ENCODE peak calls at places on chromosomes 12 and 14, in ten cellular contexts. One of them, this sample, is unnamed.

GRCh38 chr12:8644345-8645248 is 18.0 kb downstream of the MFAP5 start:
- DNase-seq in AG04449: no peak
- DNase-seq in A549: no peak
- DNase-seq in HL-60: peak
- DNase-seq in GM23338: no peak
- DNase-seq in thoracic aorta: no peak
- DNase-seq in endothelial cell: no peak
- DNase-seq in glutamatergic neuron: no peak
- DNase-seq in body of pancreas: no peak
- DNase-seq in CD4-positive, alpha-beta T cell: peak
- DNase-seq in this sample: no peak

GRCh38 chr12:104299842-104300481 is 3.6 kb upstream of the EID3 start:
- DNase-seq in A549: peak
- DNase-seq in endothelial cell: no peak
- DNase-seq in thoracic aorta: no peak
- DNase-seq in body of pancreas: no peak
- DNase-seq in HL-60: no peak
- DNase-seq in glutamatergic neuron: no peak
- DNase-seq in AG04449: no peak
- DNase-seq in GM23338: peak
- DNase-seq in CD4-positive, alpha-beta T cell: no peak
- DNase-seq in this sample: no peak

GRCh38 chr14:72420749-72421452 is 473.0 kb downstream of the DPF3 start:
- DNase-seq in HL-60: no peak
- DNase-seq in glutamatergic neuron: peak
- DNase-seq in CD4-positive, alpha-beta T cell: peak
- DNase-seq in body of pancreas: peak
- DNase-seq in endothelial cell: peak
- DNase-seq in GM23338: peak
- DNase-seq in A549: peak
- DNase-seq in thoracic aorta: no peak
- DNase-seq in AG04449: no peak
- DNase-seq in this sample: peak

GRCh38 chr12:25645421-25645820 is 92.3 kb upstream of the LMNTD1 start:
- DNase-seq in GM23338: no peak
- DNase-seq in body of pancreas: no peak
- DNase-seq in glutamatergic neuron: no peak
- DNase-seq in HL-60: no peak
- DNase-seq in endothelial cell: no peak
- DNase-seq in CD4-positive, alpha-beta T cell: no peak
- DNase-seq in AG04449: no peak
- DNase-seq in A549: no peak
- DNase-seq in thoracic aorta: no peak
- DNase-seq in this sample: no peak

GRCh38 chr14:30883508-30884294 is 9.3 kb downstream of the COCH start:
- DNase-seq in AG04449: no peak
- DNase-seq in thoracic aorta: no peak
- DNase-seq in A549: no peak
- DNase-seq in CD4-positive, alpha-beta T cell: no peak
- DNase-seq in GM23338: no peak
- DNase-seq in glutamatergic neuron: no peak
- DNase-seq in HL-60: no peak
- DNase-seq in body of pancreas: no peak
- DNase-seq in endothelial cell: no peak
- DNase-seq in this sample: no peak

GRCh38 chr12:121764808-121765207 is 28.7 kb downstream of the RHOF start:
- DNase-seq in thoracic aorta: no peak
- DNase-seq in A549: no peak
- DNase-seq in endothelial cell: no peak
- DNase-seq in body of pancreas: no peak
- DNase-seq in GM23338: no peak
- DNase-seq in CD4-positive, alpha-beta T cell: no peak
- DNase-seq in glutamatergic neuron: no peak
- DNase-seq in AG04449: no peak
- DNase-seq in HL-60: no peak
- DNase-seq in this sample: no peak

GRCh38 chr12:22893878-22894277 is 268.9 kb downstream of the ETNK1 start:
- DNase-seq in A549: no peak
- DNase-seq in AG04449: no peak
- DNase-seq in CD4-positive, alpha-beta T cell: no peak
- DNase-seq in body of pancreas: no peak
- DNase-seq in HL-60: no peak
- DNase-seq in GM23338: no peak
- DNase-seq in thoracic aorta: no peak
- DNase-seq in glutamatergic neuron: no peak
- DNase-seq in endothelial cell: no peak
- DNase-seq in this sample: no peak

GRCh38 chr12:65308001-65308400 is 29.5 kb downstream of the MSRB3 start:
- DNase-seq in HL-60: no peak
- DNase-seq in GM23338: no peak
- DNase-seq in glutamatergic neuron: no peak
- DNase-seq in CD4-positive, alpha-beta T cell: no peak
- DNase-seq in A549: no peak
- DNase-seq in thoracic aorta: no peak
- DNase-seq in body of pancreas: no peak
- DNase-seq in endothelial cell: no peak
- DNase-seq in AG04449: no peak
- DNase-seq in this sample: no peak

GRCh38 chr14:70698288-70698687 is 56.6 kb downstream of the TTC9 start:
- DNase-seq in AG04449: no peak
- DNase-seq in glutamatergic neuron: no peak
- DNase-seq in A549: peak
- DNase-seq in HL-60: peak
- DNase-seq in thoracic aorta: no peak
- DNase-seq in endothelial cell: no peak
- DNase-seq in GM23338: no peak
- DNase-seq in CD4-positive, alpha-beta T cell: no peak
- DNase-seq in body of pancreas: no peak
- DNase-seq in this sample: no peak

GRCh38 chr14:78310263-78310662 is 140.1 kb downstream of the NRXN3 start:
- DNase-seq in endothelial cell: no peak
- DNase-seq in thoracic aorta: no peak
- DNase-seq in AG04449: no peak
- DNase-seq in glutamatergic neuron: no peak
- DNase-seq in HL-60: no peak
- DNase-seq in body of pancreas: no peak
- DNase-seq in GM23338: no peak
- DNase-seq in CD4-positive, alpha-beta T cell: no peak
- DNase-seq in A549: no peak
- DNase-seq in this sample: no peak

GRCh38 chr12:59660148-59660547 is 64.3 kb downstream of the SLC16A7 start:
- DNase-seq in GM23338: no peak
- DNase-seq in AG04449: no peak
- DNase-seq in HL-60: no peak
- DNase-seq in body of pancreas: no peak
- DNase-seq in CD4-positive, alpha-beta T cell: no peak
- DNase-seq in glutamatergic neuron: no peak
- DNase-seq in thoracic aorta: no peak
- DNase-seq in A549: no peak
- DNase-seq in endothelial cell: no peak
- DNase-seq in this sample: no peak

GRCh38 chr14:97267509-97267908 is 470.3 kb downstream of the VRK1 start:
- DNase-seq in CD4-positive, alpha-beta T cell: no peak
- DNase-seq in endothelial cell: no peak
- DNase-seq in glutamatergic neuron: no peak
- DNase-seq in GM23338: no peak
- DNase-seq in thoracic aorta: no peak
- DNase-seq in HL-60: no peak
- DNase-seq in AG04449: no peak
- DNase-seq in A549: no peak
- DNase-seq in body of pancreas: no peak
- DNase-seq in this sample: no peak

GRCh38 chr12:114668905-114669304 is 15.1 kb downstream of the TBX3 start:
- DNase-seq in A549: no peak
- DNase-seq in CD4-positive, alpha-beta T cell: no peak
- DNase-seq in body of pancreas: no peak
- DNase-seq in GM23338: peak
- DNase-seq in thoracic aorta: no peak
- DNase-seq in endothelial cell: no peak
- DNase-seq in glutamatergic neuron: no peak
- DNase-seq in AG04449: no peak
- DNase-seq in HL-60: no peak
- DNase-seq in this sample: no peak

GRCh38 chr12:114669501-114670256 is 14.3 kb downstream of the TBX3 start:
- DNase-seq in thoracic aorta: no peak
- DNase-seq in A549: no peak
- DNase-seq in CD4-positive, alpha-beta T cell: no peak
- DNase-seq in glutamatergic neuron: no peak
- DNase-seq in AG04449: no peak
- DNase-seq in GM23338: peak
- DNase-seq in body of pancreas: no peak
- DNase-seq in endothelial cell: no peak
- DNase-seq in HL-60: no peak
- DNase-seq in this sample: no peak

GRCh38 chr12:114667669-114668150 is 16.3 kb downstream of the TBX3 start:
- DNase-seq in CD4-positive, alpha-beta T cell: no peak
- DNase-seq in HL-60: no peak
- DNase-seq in thoracic aorta: no peak
- DNase-seq in endothelial cell: no peak
- DNase-seq in A549: no peak
- DNase-seq in AG04449: no peak
- DNase-seq in glutamatergic neuron: no peak
- DNase-seq in body of pancreas: no peak
- DNase-seq in GM23338: no peak
- DNase-seq in this sample: no peak

GRCh38 chr12:114666746-114667668 is 17.0 kb downstream of the TBX3 start:
- DNase-seq in A549: no peak
- DNase-seq in GM23338: peak
- DNase-seq in glutamatergic neuron: peak
- DNase-seq in CD4-positive, alpha-beta T cell: no peak
- DNase-seq in HL-60: no peak
- DNase-seq in endothelial cell: no peak
- DNase-seq in body of pancreas: no peak
- DNase-seq in thoracic aorta: no peak
- DNase-seq in AG04449: no peak
- DNase-seq in this sample: no peak

GRCh38 chr12:114668151-114668891 is 15.7 kb downstream of the TBX3 start:
- DNase-seq in HL-60: no peak
- DNase-seq in A549: peak
- DNase-seq in glutamatergic neuron: peak
- DNase-seq in thoracic aorta: peak
- DNase-seq in AG04449: no peak
- DNase-seq in endothelial cell: peak
- DNase-seq in body of pancreas: peak
- DNase-seq in GM23338: peak
- DNase-seq in CD4-positive, alpha-beta T cell: no peak
- DNase-seq in this sample: peak
- TF ChIP-seq CTCF in HL-60: peak
- TF ChIP-seq CTCF in A549: peak
- TF ChIP-seq CTCF in glutamatergic neuron: peak
- TF ChIP-seq CTCF in thoracic aorta: peak
- TF ChIP-seq CTCF in AG04449: peak
- TF ChIP-seq CTCF in endothelial cell: peak
- TF ChIP-seq CTCF in body of pancreas: peak
- TF ChIP-seq CTCF in GM23338: peak
- TF ChIP-seq CTCF in CD4-positive, alpha-beta T cell: no peak
- TF ChIP-seq CTCF in this sample: peak

DNA sequence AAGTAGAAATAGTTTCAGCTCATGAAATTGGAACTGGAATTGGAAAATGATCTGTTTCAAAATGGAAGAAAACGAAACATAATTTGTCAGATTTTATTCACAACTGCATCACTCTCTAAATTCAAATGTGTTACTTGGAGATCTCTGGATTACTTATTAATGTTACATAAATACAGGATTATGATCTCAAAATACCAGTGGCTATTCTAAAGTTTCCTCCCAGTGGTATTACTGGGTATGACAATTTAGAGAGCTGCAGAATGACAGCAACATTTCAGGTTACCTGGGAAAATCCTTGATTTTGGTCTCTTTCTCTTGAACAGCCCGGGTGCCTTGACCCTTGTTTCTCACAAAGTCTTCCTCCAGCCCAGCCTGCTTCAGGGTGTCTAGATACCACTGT is 14.2 kb downstream of the FAM161B start:
- DNase-seq in CD4-positive, alpha-beta T cell: no peak
- DNase-seq in endothelial cell: no peak
- DNase-seq in GM23338: peak
- DNase-seq in A549: peak
- DNase-seq in glutamatergic neuron: no peak
- DNase-seq in AG04449: no peak
- DNase-seq in HL-60: no peak
- DNase-seq in body of pancreas: no peak
- DNase-seq in thoracic aorta: no peak
- DNase-seq in this sample: no peak
- TF ChIP-seq CTCF in CD4-positive, alpha-beta T cell: peak
- TF ChIP-seq CTCF in endothelial cell: peak
- TF ChIP-seq CTCF in GM23338: peak
- TF ChIP-seq CTCF in A549: no peak
- TF ChIP-seq CTCF in glutamatergic neuron: peak
- TF ChIP-seq CTCF in AG04449: no peak
- TF ChIP-seq CTCF in HL-60: no peak
- TF ChIP-seq CTCF in body of pancreas: peak
- TF ChIP-seq CTCF in thoracic aorta: peak
- TF ChIP-seq CTCF in this sample: peak

DNA sequence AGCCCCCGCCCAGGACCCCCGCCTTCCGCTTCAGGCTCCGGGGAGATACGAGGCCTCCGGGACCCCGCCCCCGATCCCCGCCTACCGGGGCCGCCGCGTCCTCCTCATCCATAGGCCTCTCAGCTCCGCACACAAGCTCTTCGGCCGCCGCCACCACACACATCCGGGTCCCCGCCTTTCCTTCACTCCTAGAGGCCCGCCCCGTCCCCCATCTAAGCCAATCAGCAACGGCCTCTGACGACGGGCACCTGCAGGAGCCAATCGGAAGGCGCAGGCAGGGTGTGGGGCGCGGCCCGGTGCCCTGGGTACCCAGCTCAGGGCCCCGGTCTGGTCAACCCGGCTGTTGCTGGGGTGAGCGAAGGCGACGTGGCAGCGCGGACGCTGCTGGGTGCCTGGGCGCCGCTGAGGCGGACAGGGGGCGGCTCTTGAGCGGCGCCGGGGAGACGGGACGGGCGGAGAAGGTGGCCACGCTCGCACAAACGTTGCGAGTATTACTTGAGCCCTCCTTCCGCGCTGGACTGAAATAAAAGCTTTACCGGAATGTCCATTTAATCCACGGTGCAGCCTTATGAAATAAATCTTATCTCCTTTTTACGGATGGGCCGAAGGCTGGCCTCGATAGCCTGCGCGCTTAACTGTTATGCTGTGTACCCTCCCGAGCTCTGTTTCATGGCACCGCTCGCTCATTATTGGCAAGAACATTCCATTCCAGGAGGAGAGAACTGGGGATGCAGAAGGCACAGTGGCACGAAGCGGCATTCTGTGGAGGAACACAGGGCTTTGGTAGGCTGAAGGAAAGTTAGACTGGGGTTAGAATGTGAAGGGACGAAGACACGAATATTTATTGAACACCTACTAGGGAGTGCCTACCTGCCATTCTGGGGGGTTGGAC is at the start of gene SPRYD3:
- DNase-seq in glutamatergic neuron: peak
- DNase-seq in HL-60: peak
- DNase-seq in AG04449: peak
- DNase-seq in A549: peak
- DNase-seq in GM23338: peak
- DNase-seq in body of pancreas: peak
- DNase-seq in endothelial cell: peak
- DNase-seq in CD4-positive, alpha-beta T cell: peak
- DNase-seq in thoracic aorta: peak
- DNase-seq in this sample: peak
- TF ChIP-seq CTCF in glutamatergic neuron: no peak
- TF ChIP-seq CTCF in HL-60: no peak
- TF ChIP-seq CTCF in AG04449: no peak
- TF ChIP-seq CTCF in A549: no peak
- TF ChIP-seq CTCF in GM23338: no peak
- TF ChIP-seq CTCF in body of pancreas: no peak
- TF ChIP-seq CTCF in endothelial cell: no peak
- TF ChIP-seq CTCF in CD4-positive, alpha-beta T cell: no peak
- TF ChIP-seq CTCF in thoracic aorta: no peak
- TF ChIP-seq CTCF in this sample: no peak

GRCh38 chr12:131713349-131713748 is 2.5 kb downstream of the SFSWAP start:
- DNase-seq in glutamatergic neuron: no peak
- DNase-seq in HL-60: no peak
- DNase-seq in GM23338: peak
- DNase-seq in thoracic aorta: no peak
- DNase-seq in endothelial cell: no peak
- DNase-seq in body of pancreas: no peak
- DNase-seq in CD4-positive, alpha-beta T cell: no peak
- DNase-seq in A549: no peak
- DNase-seq in AG04449: no peak
- DNase-seq in this sample: no peak
- TF ChIP-seq CTCF in glutamatergic neuron: no peak
- TF ChIP-seq CTCF in HL-60: no peak
- TF ChIP-seq CTCF in GM23338: peak
- TF ChIP-seq CTCF in thoracic aorta: no peak
- TF ChIP-seq CTCF in endothelial cell: no peak
- TF ChIP-seq CTCF in body of pancreas: no peak
- TF ChIP-seq CTCF in CD4-positive, alpha-beta T cell: no peak
- TF ChIP-seq CTCF in A549: no peak
- TF ChIP-seq CTCF in AG04449: no peak
- TF ChIP-seq CTCF in this sample: no peak